ENCODE peak calls at places on chromosomes 7 and 10, in ten cellular contexts. Q is choroid plexus epithelial cell, J is A549, H is chondrocyte, F is IMR-90, R is mesothelial cell of epicardium, P is GM13977, O is foreskin fibroblast, U is endothelial cell, C is GM23338. K is an unnamed sample.

GRCh38 chr10:26215923-26216576 is 524 bp upstream of the GAD2 start:
- DNase-seq in Q (no peak), J (no peak), H (no peak), F (no peak), R (peak), P (peak), O (no peak), U (peak), C (peak), K (peak)

GRCh38 chr7:25625316-25625715 is 397.0 kb upstream of the NPVF start:
- DNase-seq in Q (no peak), J (no peak), H (no peak), F (no peak), R (no peak), P (no peak), O (no peak), U (no peak), C (no peak), K (no peak)

GRCh38 chr7:45347804-45348203 is 190.2 kb downstream of the RAMP3 start:
- DNase-seq in Q (no peak), J (peak), H (no peak), F (peak), R (no peak), P (no peak), O (peak), U (no peak), C (no peak), K (no peak)

GRCh38 chr10:86659721-86660438 is 5.5 kb downstream of the OPN4 start:
- DNase-seq in Q (no peak), J (no peak), H (peak), F (no peak), R (peak), P (no peak), O (no peak), U (no peak), C (no peak), K (no peak)

GRCh38 chr7:44293561-44294324 is 31.7 kb downstream of the CAMK2B start:
- DNase-seq in Q (no peak), J (no peak), H (peak), F (no peak), R (peak), P (no peak), O (no peak), U (peak), C (no peak), K (peak)

GRCh38 chr7:94240902-94241301 is 153.8 kb upstream of the COL1A2 start:
- DNase-seq in Q (peak), J (no peak), H (no peak), F (peak), R (no peak), P (no peak), O (no peak), U (no peak), C (no peak), K (no peak)

GRCh38 chr10:106636781-106637491 is 527.6 kb downstream of the SORCS1 start:
- DNase-seq in Q (no peak), J (no peak), H (no peak), F (no peak), R (no peak), P (no peak), O (no peak), U (no peak), C (no peak), K (no peak)

GRCh38 chr7:73478549-73478948 is 43.5 kb downstream of the BAZ1B start:
- DNase-seq in Q (no peak), J (no peak), H (no peak), F (no peak), R (no peak), P (no peak), O (no peak), U (no peak), C (no peak), K (no peak)

GRCh38 chr7:151255390-151255789 is 6.9 kb upstream of the SMARCD3 start:
- DNase-seq in Q (no peak), J (no peak), H (no peak), F (no peak), R (no peak), P (no peak), O (no peak), U (no peak), C (no peak), K (no peak)

GRCh38 chr10:92064506-92064905 is 140.9 kb downstream of the BTAF1 start:
- DNase-seq in Q (no peak), J (no peak), H (no peak), F (peak), R (no peak), P (no peak), O (no peak), U (no peak), C (no peak), K (no peak)

GRCh38 chr10:8047452-8048280 is 6.8 kb upstream of the GATA3 start:
- DNase-seq in Q (no peak), J (no peak), H (no peak), F (no peak), R (no peak), P (no peak), O (no peak), U (no peak), C (peak), K (peak)

GRCh38 chr10:103100620-103101019 is 92.5 kb downstream of the NT5C2 start:
- DNase-seq in Q (no peak), J (no peak), H (no peak), F (no peak), R (no peak), P (no peak), O (no peak), U (no peak), C (no peak), K (no peak)

GRCh38 chr7:19235680-19236079 is 90.5 kb upstream of the FERD3L start:
- DNase-seq in Q (no peak), J (no peak), H (no peak), F (no peak), R (no peak), P (no peak), O (no peak), U (no peak), C (no peak), K (no peak)

GRCh38 chr7:157667261-157667660 is 330.5 kb downstream of the DNAJB6 start:
- DNase-seq in Q (no peak), J (no peak), H (no peak), F (no peak), R (no peak), P (no peak), O (no peak), U (no peak), C (no peak), K (no peak)

GRCh38 chr7:101702362-101702850 is 73.3 kb upstream of the MYL10 start:
- DNase-seq in Q (no peak), J (peak), H (no peak), F (no peak), R (no peak), P (no peak), O (no peak), U (no peak), C (peak), K (no peak)

GRCh38 chr7:107035446-107035845 is 9.1 kb upstream of the PRKAR2B start:
- DNase-seq in Q (peak), J (peak), H (no peak), F (peak), R (no peak), P (no peak), O (peak), U (no peak), C (no peak), K (no peak)

GRCh38 chr10:46068117-46068516 is 22.0 kb upstream of the MSMB start:
- DNase-seq in Q (no peak), J (no peak), H (no peak), F (no peak), R (no peak), P (no peak), O (no peak), U (no peak), C (no peak), K (no peak)

GRCh38 chr10:101224910-101225823 is 4.1 kb downstream of the LBX1 start:
- DNase-seq in Q (no peak), J (no peak), H (no peak), F (no peak), R (no peak), P (no peak), O (no peak), U (no peak), C (peak), K (peak)

GRCh38 chr10:5416981-5417380 is 4.6 kb downstream of the NET1 start:
- DNase-seq in Q (no peak), J (no peak), H (no peak), F (no peak), R (no peak), P (no peak), O (no peak), U (peak), C (peak), K (no peak)

GRCh38 chr10:114634607-114634974 is 23.5 kb downstream of the ABLIM1 start:
- DNase-seq in Q (peak), J (peak), H (no peak), F (peak), R (peak), P (no peak), O (peak), U (no peak), C (no peak), K (no peak)

GRCh38 chr10:19819419-19820033 is 3.3 kb downstream of the PLXDC2 start:
- DNase-seq in Q (peak), J (peak), H (no peak), F (peak), R (no peak), P (peak), O (peak), U (no peak), C (peak), K (peak)

GRCh38 chr10:97428572-97428981 is 2.6 kb downstream of the PGAM1 start:
- DNase-seq in Q (peak), J (no peak), H (no peak), F (no peak), R (no peak), P (no peak), O (no peak), U (no peak), C (peak), K (no peak)

GRCh38 chr7:150937848-150938561 is 40.1 kb downstream of the KCNH2 start:
- DNase-seq in Q (peak), J (no peak), H (no peak), F (peak), R (no peak), P (no peak), O (no peak), U (no peak), C (peak), K (no peak)

GRCh38 chr7:155209478-155209864 is 88.2 kb upstream of the INSIG1 start:
- DNase-seq in Q (no peak), J (no peak), H (no peak), F (no peak), R (no peak), P (no peak), O (no peak), U (no peak), C (no peak), K (no peak)

GRCh38 chr7:2757361-2757903 is 69.4 kb downstream of the AMZ1 start:
- DNase-seq in Q (peak), J (peak), H (no peak), F (no peak), R (no peak), P (no peak), O (peak), U (no peak), C (no peak), K (no peak)

GRCh38 chr10:66301078-66301477 is 624.8 kb upstream of the LRRTM3 start:
- DNase-seq in Q (no peak), J (no peak), H (no peak), F (no peak), R (no peak), P (no peak), O (no peak), U (no peak), C (no peak), K (no peak)

GRCh38 chr7:151167197-151167911 is at the start of gene GBX1:
- DNase-seq in Q (no peak), J (peak), H (no peak), F (no peak), R (no peak), P (no peak), O (no peak), U (peak), C (peak), K (peak)

GRCh38 chr10:102778781-102779180 is 35.0 kb downstream of the WBP1L start:
- DNase-seq in Q (no peak), J (no peak), H (no peak), F (no peak), R (no peak), P (no peak), O (no peak), U (no peak), C (no peak), K (no peak)

GRCh38 chr7:96414931-96415292 is 93.0 kb upstream of the SLC25A13 start:
- DNase-seq in Q (peak), J (peak), H (no peak), F (peak), R (no peak), P (peak), O (no peak), U (peak), C (peak), K (peak)

GRCh38 chr7:68269410-68269809 is 1272.8 kb downstream of the TYW1 start:
- DNase-seq in Q (peak), J (peak), H (no peak), F (no peak), R (no peak), P (no peak), O (no peak), U (no peak), C (no peak), K (no peak)

GRCh38 chr7:132708501-132708900 is 132.2 kb upstream of the PLXNA4 start:
- DNase-seq in Q (no peak), J (no peak), H (no peak), F (no peak), R (no peak), P (no peak), O (no peak), U (no peak), C (no peak), K (no peak)

GRCh38 chr10:4541292-4541691 is 284.7 kb upstream of the AKR1E2 start:
- DNase-seq in Q (peak), J (peak), H (no peak), F (peak), R (no peak), P (no peak), O (peak), U (no peak), C (no peak), K (no peak)

GRCh38 chr7:25308898-25309521 is 80.7 kb upstream of the NPVF start:
- DNase-seq in Q (no peak), J (no peak), H (no peak), F (no peak), R (no peak), P (no peak), O (no peak), U (no peak), C (no peak), K (no peak)

GRCh38 chr7:31104361-31105255 is 52.5 kb downstream of the ADCYAP1R1 start:
- DNase-seq in Q (no peak), J (no peak), H (no peak), F (no peak), R (no peak), P (no peak), O (no peak), U (no peak), C (no peak), K (no peak)

GRCh38 chr7:119974972-119975371 is 298.0 kb upstream of the KCND2 start:
- DNase-seq in Q (no peak), J (no peak), H (no peak), F (no peak), R (no peak), P (no peak), O (no peak), U (no peak), C (no peak), K (no peak)

GRCh38 chr7:98375664-98376063 is 25.2 kb downstream of the BAIAP2L1 start:
- DNase-seq in Q (no peak), J (no peak), H (no peak), F (no peak), R (no peak), P (no peak), O (no peak), U (no peak), C (no peak), K (no peak)

GRCh38 chr7:98378210-98378819 is 22.6 kb downstream of the BAIAP2L1 start:
- DNase-seq in Q (no peak), J (no peak), H (no peak), F (no peak), R (no peak), P (no peak), O (no peak), U (no peak), C (no peak), K (no peak)

GRCh38 chr7:98374285-98374680 is 26.6 kb downstream of the BAIAP2L1 start:
- DNase-seq in Q (no peak), J (no peak), H (no peak), F (no peak), R (no peak), P (no peak), O (no peak), U (no peak), C (no peak), K (no peak)

GRCh38 chr7:98372993-98373392 is 27.9 kb downstream of the BAIAP2L1 start:
- DNase-seq in Q (peak), J (no peak), H (no peak), F (peak), R (no peak), P (no peak), O (peak), U (no peak), C (no peak), K (no peak)

DNA sequence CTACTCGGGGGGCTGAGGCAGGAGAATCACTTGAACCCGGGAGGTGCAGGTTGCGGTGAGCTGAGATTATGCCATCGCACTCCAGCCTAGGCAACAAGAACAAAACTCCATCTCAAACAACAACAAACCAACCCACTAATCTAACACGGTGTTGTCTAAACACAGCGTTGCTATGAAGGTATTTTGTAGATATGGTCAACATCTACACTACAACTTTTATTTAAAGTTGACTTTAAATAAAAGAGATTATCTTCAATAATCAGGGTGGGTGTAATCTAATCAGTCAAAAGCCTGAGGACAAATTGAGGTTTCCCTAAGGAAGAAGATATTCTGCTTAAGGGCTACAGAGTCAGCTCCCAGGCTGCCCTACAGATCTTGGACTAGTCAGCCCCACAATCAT is 24.2 kb downstream of the BAIAP2L1 start:
- DNase-seq in Q (no peak), J (no peak), H (no peak), F (no peak), R (no peak), P (no peak), O (no peak), U (no peak), C (no peak), K (no peak)
- TF ChIP-seq CTCF in Q (no peak), J (no peak), H (no peak), F (no peak), R (no peak), P (no peak), O (no peak), U (no peak), C (no peak), K (no peak)

DNA sequence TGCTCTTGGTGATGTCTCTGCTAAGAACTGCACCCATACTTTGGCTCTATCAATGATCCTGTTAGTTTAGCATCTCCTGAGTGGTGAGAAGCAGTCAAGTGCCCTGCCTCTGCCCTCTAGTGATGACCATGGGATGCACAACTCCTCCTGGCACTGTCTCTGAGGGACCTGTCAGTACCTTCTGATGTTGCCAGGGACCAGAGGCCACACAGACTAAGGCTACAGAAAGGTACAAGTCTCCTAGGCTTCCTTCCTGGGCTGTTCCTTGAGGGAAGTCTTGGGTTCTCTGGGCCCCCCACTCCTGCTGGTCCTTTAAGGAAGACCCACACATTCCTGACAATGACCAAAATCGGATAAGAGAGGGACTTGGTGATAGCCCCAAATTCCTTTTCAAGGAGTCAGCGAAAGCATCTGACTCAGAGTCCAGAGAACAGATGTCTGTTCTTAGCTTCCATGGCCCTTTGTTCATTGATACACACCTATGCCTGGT is 15.3 kb downstream of the NKX2-3 start:
- DNase-seq in Q (peak), J (peak), H (no peak), F (peak), R (no peak), P (peak), O (no peak), U (peak), C (peak), K (no peak)
- TF ChIP-seq CTCF in Q (peak), J (peak), H (peak), F (peak), R (no peak), P (peak), O (peak), U (no peak), C (peak), K (peak)

GRCh38 chr7:69799048-69799697 is 200.9 kb downstream of the AUTS2 start:
- DNase-seq in Q (no peak), J (no peak), H (no peak), F (no peak), R (no peak), P (no peak), O (no peak), U (no peak), C (no peak), K (no peak)
- TF ChIP-seq CTCF in Q (no peak), J (no peak), H (peak), F (no peak), R (no peak), P (peak), O (no peak), U (no peak), C (no peak), K (no peak)

GRCh38 chr7:142009142-142009541 is 13.5 kb downstream of the MGAM start:
- DNase-seq in Q (no peak), J (no peak), H (no peak), F (no peak), R (no peak), P (no peak), O (no peak), U (no peak), C (no peak), K (no peak)

GRCh38 chr7:142010952-142011548 is 15.4 kb downstream of the MGAM start:
- DNase-seq in Q (no peak), J (no peak), H (no peak), F (no peak), R (no peak), P (no peak), O (no peak), U (no peak), C (no peak), K (no peak)

GRCh38 chr7:142017451-142017850 is 21.8 kb downstream of the MGAM start:
- DNase-seq in Q (no peak), J (no peak), H (no peak), F (no peak), R (no peak), P (no peak), O (no peak), U (no peak), C (no peak), K (no peak)

GRCh38 chr7:142018154-142018553 is 22.5 kb downstream of the MGAM start:
- DNase-seq in Q (no peak), J (no peak), H (no peak), F (no peak), R (no peak), P (no peak), O (no peak), U (no peak), C (no peak), K (no peak)

DNA sequence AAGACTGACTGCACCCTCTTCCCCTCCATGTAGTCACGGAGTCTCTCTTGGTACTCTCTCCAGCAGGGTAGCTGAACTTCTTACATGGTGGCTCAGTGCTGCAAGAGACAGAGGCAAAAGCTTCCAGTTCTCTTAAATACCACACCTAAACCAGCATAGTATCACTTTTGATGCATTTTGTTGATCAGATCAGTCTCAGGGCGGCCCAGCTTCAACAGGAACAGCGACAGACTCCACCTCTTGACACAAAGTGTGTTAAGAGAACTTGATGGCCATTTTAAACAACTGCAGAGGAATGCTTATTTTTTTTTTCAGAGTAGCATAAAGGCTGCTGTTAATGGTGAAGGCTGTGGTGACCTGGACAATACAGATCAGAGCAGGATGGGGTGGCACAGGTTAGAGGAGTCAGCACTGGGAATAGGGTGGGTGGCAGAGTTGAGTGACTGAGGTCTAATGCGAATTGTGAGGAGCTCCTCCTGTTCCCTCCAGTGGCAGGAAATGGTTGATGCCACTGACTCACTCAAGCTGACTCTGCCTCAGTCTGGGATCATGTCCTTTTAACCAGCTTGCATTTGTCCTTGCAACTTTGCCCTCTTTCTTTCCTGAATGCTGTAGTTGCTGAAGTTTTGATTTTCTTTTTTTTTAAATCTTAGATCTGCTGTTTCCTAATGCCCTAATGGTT is 17.3 kb downstream of the MGAM start:
- DNase-seq in Q (peak), J (peak), H (no peak), F (no peak), R (no peak), P (no peak), O (no peak), U (no peak), C (peak), K (no peak)
- TF ChIP-seq CTCF in Q (peak), J (no peak), H (peak), F (no peak), R (no peak), P (no peak), O (no peak), U (no peak), C (peak), K (no peak)